ENCODE peak calls at places on chromosomes 3 and 15, in seven cellular contexts. D, Q, L, V, P, J and M are unnamed samples.

GRCh38 chr3:63654246-63654645 is 1.8 kb downstream of the SNTN start:
- DNase-seq in V (no peak), Q (peak), P (no peak), L (no peak), D (no peak), J (no peak), M (no peak)

GRCh38 chr3:17632401-17633100 is 109.9 kb downstream of the TBC1D5 start:
- DNase-seq in V (no peak), L (no peak), J (no peak), Q (peak), D (no peak), P (no peak), M (no peak)

GRCh38 chr15:93179072-93179471 is 90.1 kb upstream of the RGMA start:
- DNase-seq in V (no peak), D (peak), J (no peak), P (no peak), L (no peak), Q (no peak), M (no peak)

GRCh38 chr3:47000198-47000815 is 20.8 kb downstream of the NBEAL2 start:
- DNase-seq in P (no peak), J (no peak), D (no peak), L (no peak), Q (peak), V (no peak), M (no peak)

GRCh38 chr3:141498592-141499223 is 11.9 kb downstream of the RASA2 start:
- DNase-seq in L (no peak), V (no peak), P (peak), D (no peak), Q (no peak), J (no peak), M (peak)

GRCh38 chr3:8443829-8444791 is 57.5 kb upstream of the LMCD1 start:
- DNase-seq in P (no peak), Q (peak), D (peak), V (peak), J (peak), L (peak), M (no peak)

GRCh38 chr3:186962445-186962844 is 32.1 kb downstream of the ST6GAL1 start:
- DNase-seq in L (no peak), P (no peak), J (no peak), V (no peak), Q (no peak), D (no peak), M (no peak)

GRCh38 chr15:73293773-73294172 is 75.0 kb downstream of the HCN4 start:
- DNase-seq in J (no peak), D (no peak), L (no peak), V (no peak), Q (no peak), P (no peak), M (no peak)

GRCh38 chr3:170780471-170780870 is 89.5 kb downstream of the RPL22L1 start:
- DNase-seq in P (no peak), Q (no peak), L (no peak), V (no peak), J (no peak), D (no peak), M (no peak)

GRCh38 chr15:61489571-61489970 is 260.5 kb upstream of the RORA start:
- DNase-seq in P (no peak), L (no peak), Q (no peak), D (no peak), V (no peak), J (no peak), M (no peak)

GRCh38 chr15:64892850-64893403 is 18.8 kb upstream of the ANKDD1A start:
- DNase-seq in D (no peak), Q (no peak), J (no peak), P (no peak), L (no peak), V (no peak), M (no peak)

GRCh38 chr3:109115451-109115850 is 2.5 kb downstream of the MORC1 start:
- DNase-seq in Q (peak), V (no peak), P (no peak), D (no peak), J (no peak), L (no peak), M (no peak)

GRCh38 chr3:36942632-36943248 is 2.1 kb downstream of the TRANK1 start:
- DNase-seq in J (no peak), Q (no peak), V (no peak), D (peak), L (no peak), P (no peak), M (no peak)

GRCh38 chr15:93974804-93975481 is 256.4 kb upstream of the MCTP2 start:
- DNase-seq in P (no peak), D (no peak), Q (peak), V (no peak), L (peak), J (peak), M (no peak)

GRCh38 chr3:141402476-141403171 is 34.3 kb downstream of the ZBTB38 start:
- DNase-seq in P (peak), D (peak), V (peak), J (peak), L (peak), Q (peak), M (peak)

GRCh38 chr3:25971736-25972135 is 181.8 kb downstream of the OXSM start:
- DNase-seq in D (no peak), Q (no peak), V (no peak), L (no peak), J (no peak), P (no peak), M (no peak)

GRCh38 chr3:169886671-169887070 is 16.9 kb upstream of the LRRC31 start:
- DNase-seq in D (no peak), L (no peak), V (no peak), J (no peak), P (no peak), Q (peak), M (no peak)

GRCh38 chr3:46897829-46898320 is 20.4 kb downstream of the PTH1R start:
- DNase-seq in V (no peak), P (no peak), Q (no peak), D (no peak), L (no peak), J (no peak), M (no peak)

GRCh38 chr15:70362911-70363310 is 265.2 kb upstream of the TLE3 start:
- DNase-seq in D (peak), P (no peak), Q (peak), J (peak), V (peak), L (peak), M (peak)

GRCh38 chr3:9499455-9500107 is 54.0 kb downstream of the LHFPL4 start:
- DNase-seq in P (no peak), V (no peak), L (no peak), Q (no peak), J (no peak), D (peak), M (no peak)

GRCh38 chr3:138127636-138128365 is 4.4 kb downstream of the A4GNT start:
- DNase-seq in L (no peak), D (no peak), V (no peak), Q (no peak), J (no peak), P (no peak), M (no peak)

GRCh38 chr3:12356175-12356574 is 67.3 kb downstream of the PPARG start:
- DNase-seq in V (no peak), D (no peak), Q (no peak), L (no peak), J (no peak), P (no peak), M (no peak)

GRCh38 chr3:54086639-54087405 is 35.5 kb upstream of the CACNA2D3 start:
- DNase-seq in D (no peak), P (no peak), J (no peak), L (no peak), V (no peak), Q (no peak), M (no peak)

GRCh38 chr3:120907659-120908029 is 361 bp upstream of the STXBP5L start:
- DNase-seq in L (no peak), V (no peak), J (no peak), P (no peak), Q (no peak), D (no peak), M (no peak)

GRCh38 chr3:138434875-138435772 is 708 bp downstream of the ESYT3 start:
- DNase-seq in P (no peak), L (peak), V (no peak), J (no peak), D (no peak), Q (no peak), M (no peak)

DNA sequence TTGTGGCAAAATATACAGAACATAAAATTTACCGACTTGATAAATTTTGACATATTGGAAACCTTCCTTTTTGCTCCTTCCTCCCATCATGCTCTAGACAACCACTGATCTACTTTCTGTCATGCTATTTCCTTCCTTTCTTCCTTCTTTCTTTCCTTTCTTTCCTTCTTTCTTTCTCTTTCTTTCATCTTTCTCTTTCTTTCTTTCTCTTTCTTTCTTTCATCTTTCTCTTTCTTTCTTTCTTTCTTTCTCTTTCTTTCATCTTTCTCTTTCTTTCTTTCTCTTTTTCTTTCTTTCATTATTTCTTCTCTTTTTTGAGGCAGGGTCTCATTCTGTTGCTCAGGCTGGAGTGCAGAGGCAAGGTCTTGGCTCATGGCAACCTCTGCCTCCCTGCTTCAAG is 8.9 kb upstream of the TMEM45A start:
- DNase-seq in L (no peak), D (no peak), P (no peak), V (no peak), J (no peak), Q (no peak), M (no peak)
- TF ChIP-seq CTCF in L (no peak), D (no peak), P (no peak), V (no peak), J (no peak), Q (no peak), M (no peak)

DNA sequence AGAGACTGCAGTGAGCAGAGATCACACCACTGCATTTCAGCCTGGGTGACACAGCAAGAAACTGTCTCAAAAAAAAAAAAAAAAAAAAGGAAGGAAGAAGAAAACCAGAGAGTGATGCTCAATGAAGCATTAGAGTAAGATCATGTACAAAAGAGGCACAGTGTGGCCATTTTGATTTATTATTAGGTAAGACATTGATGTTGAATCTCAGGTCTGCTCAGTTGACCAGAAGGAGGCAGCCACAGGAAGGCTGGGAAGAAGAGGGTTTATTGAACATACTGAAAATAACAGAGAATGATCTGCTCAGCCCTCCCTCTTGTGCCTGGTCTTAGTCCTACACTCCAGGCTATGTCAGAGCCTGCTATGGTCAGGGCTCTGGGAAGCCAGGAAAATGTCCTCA is 15.6 kb downstream of the LRRK1 start:
- DNase-seq in D (no peak), L (no peak), P (no peak), J (no peak), V (no peak), Q (peak), M (no peak)
- TF ChIP-seq CTCF in D (no peak), L (no peak), P (no peak), J (no peak), V (no peak), Q (peak), M (no peak)

GRCh38 chr15:75452364-75452967 is 976 bp upstream of the SIN3A start:
- DNase-seq in P (peak), Q (peak), J (peak), D (peak), L (peak), V (peak), M (peak)

GRCh38 chr15:75454471-75455418 is 3.3 kb upstream of the SIN3A start:
- DNase-seq in Q (no peak), J (peak), L (peak), D (peak), P (peak), V (peak), M (peak)

GRCh38 chr15:75453703-75454470 is 2.4 kb upstream of the SIN3A start:
- DNase-seq in J (peak), Q (peak), P (peak), D (peak), V (peak), L (peak), M (peak)

GRCh38 chr15:75451674-75452363 is at the start of gene SIN3A:
- DNase-seq in V (peak), L (peak), J (peak), Q (peak), D (peak), P (peak), M (peak)

GRCh38 chr15:75452968-75453702 is 1.6 kb upstream of the SIN3A start:
- DNase-seq in L (peak), Q (no peak), D (peak), V (peak), P (peak), J (peak), M (no peak)
- TF ChIP-seq CTCF in L (no peak), Q (peak), D (no peak), V (peak), P (no peak), J (peak), M (peak)

DNA sequence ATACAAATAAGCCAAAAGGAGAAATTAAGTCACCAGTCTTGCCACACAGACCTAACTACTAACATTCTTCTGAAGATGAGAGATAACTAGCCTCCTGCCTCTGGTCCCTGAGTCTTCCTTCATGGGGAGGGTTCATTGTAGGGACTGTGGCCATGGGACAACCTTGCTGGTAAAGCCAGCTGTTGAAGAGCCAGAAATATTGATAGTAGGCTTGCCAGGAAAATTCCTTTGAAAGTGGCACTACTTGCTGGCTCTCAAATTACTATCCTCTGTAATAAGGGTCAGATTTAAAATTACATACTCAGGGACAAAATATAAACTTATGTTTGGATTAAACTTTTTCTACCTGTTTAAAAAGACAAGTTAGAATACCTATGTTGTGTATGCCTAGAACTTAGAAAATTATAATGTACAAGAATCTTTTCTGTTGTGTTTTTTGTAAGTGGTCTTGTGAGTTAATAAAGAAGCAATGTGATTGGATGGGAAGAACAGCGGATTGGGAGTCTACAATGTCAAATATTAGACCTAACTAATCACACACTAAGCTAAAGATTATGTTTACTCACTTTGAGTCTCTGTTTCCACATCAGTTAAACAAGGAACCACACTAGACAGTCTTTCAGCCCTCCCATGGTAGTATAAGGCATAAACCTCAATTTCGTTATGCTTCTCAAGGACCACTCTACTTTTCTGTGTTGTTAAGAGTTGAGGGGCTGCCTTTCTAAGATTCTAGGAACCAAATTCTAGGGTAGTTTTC is 60.0 kb upstream of the TRIM71 start:
- DNase-seq in V (no peak), Q (peak), J (no peak), L (no peak), P (no peak), D (no peak), M (no peak)
- TF ChIP-seq CTCF in V (no peak), Q (no peak), J (no peak), L (no peak), P (no peak), D (no peak), M (no peak)